ENCODE peak calls at places on chromosomes 13 and 19, in four cellular contexts. One of them, this sample, is unnamed.

GRCh38 chr13:32587014-32587773 is 942 bp downstream of the PDS5B start:
- DNase-seq in CD8-positive, alpha-beta T cell: peak
- DNase-seq in MM.1S: peak
- DNase-seq in ureter: peak
- DNase-seq in this sample: peak

GRCh38 chr13:72643339-72643989 is 84.0 kb downstream of the MZT1 start:
- DNase-seq in CD8-positive, alpha-beta T cell: peak
- DNase-seq in MM.1S: peak
- DNase-seq in ureter: peak
- DNase-seq in this sample: peak

GRCh38 chr13:85236431-85236830 is 562.8 kb downstream of the SLITRK6 start:
- DNase-seq in CD8-positive, alpha-beta T cell: no peak
- DNase-seq in MM.1S: no peak
- DNase-seq in ureter: no peak
- DNase-seq in this sample: no peak

GRCh38 chr13:73300718-73301425 is 242.1 kb downstream of the KLF5 start:
- DNase-seq in CD8-positive, alpha-beta T cell: no peak
- DNase-seq in MM.1S: no peak
- DNase-seq in ureter: no peak
- DNase-seq in this sample: no peak

GRCh38 chr19:12715102-12715501 is 8.6 kb downstream of the TNPO2 start:
- DNase-seq in CD8-positive, alpha-beta T cell: no peak
- DNase-seq in MM.1S: no peak
- DNase-seq in ureter: no peak
- DNase-seq in this sample: no peak

GRCh38 chr13:21310220-21310619 is 133.8 kb downstream of the MRPL57 start:
- DNase-seq in CD8-positive, alpha-beta T cell: no peak
- DNase-seq in MM.1S: no peak
- DNase-seq in ureter: no peak
- DNase-seq in this sample: no peak

GRCh38 chr19:6668696-6669095 is 1.3 kb downstream of the TNFSF14 start:
- DNase-seq in CD8-positive, alpha-beta T cell: no peak
- DNase-seq in MM.1S: no peak
- DNase-seq in ureter: no peak
- DNase-seq in this sample: no peak

GRCh38 chr13:26726684-26727083 is 33.9 kb downstream of the GPR12 start:
- DNase-seq in CD8-positive, alpha-beta T cell: no peak
- DNase-seq in MM.1S: no peak
- DNase-seq in ureter: no peak
- DNase-seq in this sample: no peak

GRCh38 chr13:75870397-75870801 is 234.3 kb downstream of the LMO7 start:
- DNase-seq in CD8-positive, alpha-beta T cell: no peak
- DNase-seq in MM.1S: peak
- DNase-seq in ureter: no peak
- DNase-seq in this sample: peak

GRCh38 chr19:43564800-43565199 is 10.5 kb downstream of the XRCC1 start:
- DNase-seq in CD8-positive, alpha-beta T cell: no peak
- DNase-seq in MM.1S: no peak
- DNase-seq in ureter: no peak
- DNase-seq in this sample: no peak

GRCh38 chr19:17329768-17330545 is 4.7 kb downstream of the ANO8 start:
- DNase-seq in CD8-positive, alpha-beta T cell: no peak
- DNase-seq in MM.1S: no peak
- DNase-seq in ureter: no peak
- DNase-seq in this sample: no peak

GRCh38 chr13:41502676-41503075 is 45.3 kb downstream of the RGCC start:
- DNase-seq in CD8-positive, alpha-beta T cell: no peak
- DNase-seq in MM.1S: peak
- DNase-seq in ureter: no peak
- DNase-seq in this sample: no peak

GRCh38 chr19:28575816-28576215 is 637.1 kb downstream of the UQCRFS1 start:
- DNase-seq in CD8-positive, alpha-beta T cell: no peak
- DNase-seq in MM.1S: no peak
- DNase-seq in ureter: no peak
- DNase-seq in this sample: no peak

GRCh38 chr19:40578442-40578908 is 1.8 kb downstream of the SHKBP1 start:
- DNase-seq in CD8-positive, alpha-beta T cell: no peak
- DNase-seq in MM.1S: no peak
- DNase-seq in ureter: no peak
- DNase-seq in this sample: no peak

GRCh38 chr19:35797663-35798062 is 15.0 kb downstream of the PRODH2 start:
- DNase-seq in CD8-positive, alpha-beta T cell: no peak
- DNase-seq in MM.1S: no peak
- DNase-seq in ureter: no peak
- DNase-seq in this sample: no peak

GRCh38 chr13:29513002-29513980 is 82.2 kb downstream of the SLC7A1 start:
- DNase-seq in CD8-positive, alpha-beta T cell: no peak
- DNase-seq in MM.1S: no peak
- DNase-seq in ureter: no peak
- DNase-seq in this sample: no peak

GRCh38 chr19:7197760-7198696 is 96.2 kb downstream of the INSR start:
- DNase-seq in CD8-positive, alpha-beta T cell: peak
- DNase-seq in MM.1S: peak
- DNase-seq in ureter: peak
- DNase-seq in this sample: peak

GRCh38 chr19:24057144-24057543 is 29.8 kb upstream of the ZNF254 start:
- DNase-seq in CD8-positive, alpha-beta T cell: no peak
- DNase-seq in MM.1S: no peak
- DNase-seq in ureter: no peak
- DNase-seq in this sample: no peak